ENCODE peak calls at places on chromosome 7, in six cellular contexts. One of them, this sample, is unnamed.

GRCh38 chr7:115015619-115016018 is 93.7 kb downstream of the MDFIC start:
- DNase-seq in T-helper 9 cell: no peak
- DNase-seq in stimulated activated CD8-positive, alpha-beta memory T cell treated with anti-CD3 and anti-CD28 coated beads, Interleukin-7, amount 100 ng/mL, for 1 hour: no peak
- DNase-seq in AG10803: peak
- DNase-seq in T-helper 2 cell treated with Interferon-gamma antibody and Interleukin-4, amounts not matched to agents 5 μg/mL and 100 μg/mL, for 36 hours: no peak
- DNase-seq in ELF-1: no peak
- DNase-seq in this sample: no peak

GRCh38 chr7:45219801-45220200 is 62.2 kb downstream of the RAMP3 start:
- DNase-seq in T-helper 9 cell: no peak
- DNase-seq in stimulated activated CD8-positive, alpha-beta memory T cell treated with anti-CD3 and anti-CD28 coated beads, Interleukin-7, amount 100 ng/mL, for 1 hour: no peak
- DNase-seq in AG10803: no peak
- DNase-seq in T-helper 2 cell treated with Interferon-gamma antibody and Interleukin-4, amounts not matched to agents 5 μg/mL and 100 μg/mL, for 36 hours: no peak
- DNase-seq in ELF-1: no peak
- DNase-seq in this sample: no peak

GRCh38 chr7:140685407-140686087 is 11.0 kb upstream of the NDUFB2 start:
- DNase-seq in T-helper 9 cell: no peak
- DNase-seq in stimulated activated CD8-positive, alpha-beta memory T cell treated with anti-CD3 and anti-CD28 coated beads, Interleukin-7, amount 100 ng/mL, for 1 hour: no peak
- DNase-seq in AG10803: no peak
- DNase-seq in T-helper 2 cell treated with Interferon-gamma antibody and Interleukin-4, amounts not matched to agents 5 μg/mL and 100 μg/mL, for 36 hours: no peak
- DNase-seq in ELF-1: no peak
- DNase-seq in this sample: no peak

GRCh38 chr7:108167460-108167859 is 37.3 kb upstream of the LAMB4 start:
- DNase-seq in T-helper 9 cell: no peak
- DNase-seq in stimulated activated CD8-positive, alpha-beta memory T cell treated with anti-CD3 and anti-CD28 coated beads, Interleukin-7, amount 100 ng/mL, for 1 hour: no peak
- DNase-seq in AG10803: peak
- DNase-seq in T-helper 2 cell treated with Interferon-gamma antibody and Interleukin-4, amounts not matched to agents 5 μg/mL and 100 μg/mL, for 36 hours: no peak
- DNase-seq in ELF-1: no peak
- DNase-seq in this sample: no peak

GRCh38 chr7:39700165-39700564 is 76.8 kb downstream of the RALA start:
- DNase-seq in T-helper 9 cell: no peak
- DNase-seq in stimulated activated CD8-positive, alpha-beta memory T cell treated with anti-CD3 and anti-CD28 coated beads, Interleukin-7, amount 100 ng/mL, for 1 hour: no peak
- DNase-seq in AG10803: no peak
- DNase-seq in T-helper 2 cell treated with Interferon-gamma antibody and Interleukin-4, amounts not matched to agents 5 μg/mL and 100 μg/mL, for 36 hours: no peak
- DNase-seq in ELF-1: no peak
- DNase-seq in this sample: no peak

GRCh38 chr7:54615-55014 is 137.8 kb upstream of the FAM20C start:
- DNase-seq in T-helper 9 cell: no peak
- DNase-seq in stimulated activated CD8-positive, alpha-beta memory T cell treated with anti-CD3 and anti-CD28 coated beads, Interleukin-7, amount 100 ng/mL, for 1 hour: no peak
- DNase-seq in AG10803: no peak
- DNase-seq in T-helper 2 cell treated with Interferon-gamma antibody and Interleukin-4, amounts not matched to agents 5 μg/mL and 100 μg/mL, for 36 hours: no peak
- DNase-seq in ELF-1: no peak
- DNase-seq in this sample: no peak

GRCh38 chr7:50502001-50502684 is 52.0 kb upstream of the FIGNL1 start:
- DNase-seq in T-helper 9 cell: no peak
- DNase-seq in stimulated activated CD8-positive, alpha-beta memory T cell treated with anti-CD3 and anti-CD28 coated beads, Interleukin-7, amount 100 ng/mL, for 1 hour: no peak
- DNase-seq in AG10803: peak
- DNase-seq in T-helper 2 cell treated with Interferon-gamma antibody and Interleukin-4, amounts not matched to agents 5 μg/mL and 100 μg/mL, for 36 hours: no peak
- DNase-seq in ELF-1: no peak
- DNase-seq in this sample: no peak

GRCh38 chr7:132109768-132110167 is 466.5 kb downstream of the PLXNA4 start:
- DNase-seq in T-helper 9 cell: no peak
- DNase-seq in stimulated activated CD8-positive, alpha-beta memory T cell treated with anti-CD3 and anti-CD28 coated beads, Interleukin-7, amount 100 ng/mL, for 1 hour: no peak
- DNase-seq in AG10803: no peak
- DNase-seq in T-helper 2 cell treated with Interferon-gamma antibody and Interleukin-4, amounts not matched to agents 5 μg/mL and 100 μg/mL, for 36 hours: no peak
- DNase-seq in ELF-1: no peak
- DNase-seq in this sample: no peak

GRCh38 chr7:92177362-92177761 is 1.6 kb downstream of the LRRD1 start:
- DNase-seq in T-helper 9 cell: no peak
- DNase-seq in stimulated activated CD8-positive, alpha-beta memory T cell treated with anti-CD3 and anti-CD28 coated beads, Interleukin-7, amount 100 ng/mL, for 1 hour: no peak
- DNase-seq in AG10803: peak
- DNase-seq in T-helper 2 cell treated with Interferon-gamma antibody and Interleukin-4, amounts not matched to agents 5 μg/mL and 100 μg/mL, for 36 hours: no peak
- DNase-seq in ELF-1: no peak
- DNase-seq in this sample: no peak

GRCh38 chr7:92691578-92691977 is 101.4 kb upstream of the FAM133B start:
- DNase-seq in T-helper 9 cell: no peak
- DNase-seq in stimulated activated CD8-positive, alpha-beta memory T cell treated with anti-CD3 and anti-CD28 coated beads, Interleukin-7, amount 100 ng/mL, for 1 hour: no peak
- DNase-seq in AG10803: peak
- DNase-seq in T-helper 2 cell treated with Interferon-gamma antibody and Interleukin-4, amounts not matched to agents 5 μg/mL and 100 μg/mL, for 36 hours: no peak
- DNase-seq in ELF-1: no peak
- DNase-seq in this sample: no peak

GRCh38 chr7:156026076-156027002 is 214.1 kb upstream of the SHH start:
- DNase-seq in T-helper 9 cell: no peak
- DNase-seq in stimulated activated CD8-positive, alpha-beta memory T cell treated with anti-CD3 and anti-CD28 coated beads, Interleukin-7, amount 100 ng/mL, for 1 hour: no peak
- DNase-seq in AG10803: no peak
- DNase-seq in T-helper 2 cell treated with Interferon-gamma antibody and Interleukin-4, amounts not matched to agents 5 μg/mL and 100 μg/mL, for 36 hours: no peak
- DNase-seq in ELF-1: no peak
- DNase-seq in this sample: no peak

GRCh38 chr7:50505553-50505952 is 55.4 kb upstream of the FIGNL1 start:
- DNase-seq in T-helper 9 cell: no peak
- DNase-seq in stimulated activated CD8-positive, alpha-beta memory T cell treated with anti-CD3 and anti-CD28 coated beads, Interleukin-7, amount 100 ng/mL, for 1 hour: no peak
- DNase-seq in AG10803: no peak
- DNase-seq in T-helper 2 cell treated with Interferon-gamma antibody and Interleukin-4, amounts not matched to agents 5 μg/mL and 100 μg/mL, for 36 hours: no peak
- DNase-seq in ELF-1: no peak
- DNase-seq in this sample: no peak

GRCh38 chr7:151003572-151003971 is 12.8 kb downstream of the NOS3 start:
- DNase-seq in T-helper 9 cell: no peak
- DNase-seq in stimulated activated CD8-positive, alpha-beta memory T cell treated with anti-CD3 and anti-CD28 coated beads, Interleukin-7, amount 100 ng/mL, for 1 hour: no peak
- DNase-seq in AG10803: no peak
- DNase-seq in T-helper 2 cell treated with Interferon-gamma antibody and Interleukin-4, amounts not matched to agents 5 μg/mL and 100 μg/mL, for 36 hours: no peak
- DNase-seq in ELF-1: no peak
- DNase-seq in this sample: no peak

GRCh38 chr7:100532165-100533022 is 6.6 kb upstream of the AGFG2 start:
- DNase-seq in T-helper 9 cell: no peak
- DNase-seq in stimulated activated CD8-positive, alpha-beta memory T cell treated with anti-CD3 and anti-CD28 coated beads, Interleukin-7, amount 100 ng/mL, for 1 hour: no peak
- DNase-seq in AG10803: no peak
- DNase-seq in T-helper 2 cell treated with Interferon-gamma antibody and Interleukin-4, amounts not matched to agents 5 μg/mL and 100 μg/mL, for 36 hours: no peak
- DNase-seq in ELF-1: no peak
- DNase-seq in this sample: no peak

GRCh38 chr7:35869810-35870209 is 69.0 kb downstream of the SEPTIN7 start:
- DNase-seq in T-helper 9 cell: no peak
- DNase-seq in stimulated activated CD8-positive, alpha-beta memory T cell treated with anti-CD3 and anti-CD28 coated beads, Interleukin-7, amount 100 ng/mL, for 1 hour: no peak
- DNase-seq in AG10803: peak
- DNase-seq in T-helper 2 cell treated with Interferon-gamma antibody and Interleukin-4, amounts not matched to agents 5 μg/mL and 100 μg/mL, for 36 hours: no peak
- DNase-seq in ELF-1: no peak
- DNase-seq in this sample: no peak

GRCh38 chr7:4169505-4169904 is 512.6 kb upstream of the FOXK1 start:
- DNase-seq in T-helper 9 cell: no peak
- DNase-seq in stimulated activated CD8-positive, alpha-beta memory T cell treated with anti-CD3 and anti-CD28 coated beads, Interleukin-7, amount 100 ng/mL, for 1 hour: no peak
- DNase-seq in AG10803: no peak
- DNase-seq in T-helper 2 cell treated with Interferon-gamma antibody and Interleukin-4, amounts not matched to agents 5 μg/mL and 100 μg/mL, for 36 hours: no peak
- DNase-seq in ELF-1: no peak
- DNase-seq in this sample: no peak

GRCh38 chr7:127154101-127154500 is 98.6 kb downstream of the GRM8 start:
- DNase-seq in T-helper 9 cell: no peak
- DNase-seq in stimulated activated CD8-positive, alpha-beta memory T cell treated with anti-CD3 and anti-CD28 coated beads, Interleukin-7, amount 100 ng/mL, for 1 hour: no peak
- DNase-seq in AG10803: no peak
- DNase-seq in T-helper 2 cell treated with Interferon-gamma antibody and Interleukin-4, amounts not matched to agents 5 μg/mL and 100 μg/mL, for 36 hours: no peak
- DNase-seq in ELF-1: no peak
- DNase-seq in this sample: no peak

GRCh38 chr7:116582164-116582732 is 57.4 kb downstream of the CAV1 start:
- DNase-seq in T-helper 9 cell: no peak
- DNase-seq in stimulated activated CD8-positive, alpha-beta memory T cell treated with anti-CD3 and anti-CD28 coated beads, Interleukin-7, amount 100 ng/mL, for 1 hour: no peak
- DNase-seq in AG10803: peak
- DNase-seq in T-helper 2 cell treated with Interferon-gamma antibody and Interleukin-4, amounts not matched to agents 5 μg/mL and 100 μg/mL, for 36 hours: no peak
- DNase-seq in ELF-1: no peak
- DNase-seq in this sample: no peak

GRCh38 chr7:29921404-29922010 is 68.1 kb downstream of the SCRN1 start:
- DNase-seq in T-helper 9 cell: no peak
- DNase-seq in stimulated activated CD8-positive, alpha-beta memory T cell treated with anti-CD3 and anti-CD28 coated beads, Interleukin-7, amount 100 ng/mL, for 1 hour: no peak
- DNase-seq in AG10803: peak
- DNase-seq in T-helper 2 cell treated with Interferon-gamma antibody and Interleukin-4, amounts not matched to agents 5 μg/mL and 100 μg/mL, for 36 hours: peak
- DNase-seq in ELF-1: peak
- DNase-seq in this sample: peak

GRCh38 chr7:50467817-50468610 is 17.9 kb upstream of the FIGNL1 start:
- DNase-seq in T-helper 9 cell: peak
- DNase-seq in stimulated activated CD8-positive, alpha-beta memory T cell treated with anti-CD3 and anti-CD28 coated beads, Interleukin-7, amount 100 ng/mL, for 1 hour: peak
- DNase-seq in AG10803: peak
- DNase-seq in T-helper 2 cell treated with Interferon-gamma antibody and Interleukin-4, amounts not matched to agents 5 μg/mL and 100 μg/mL, for 36 hours: peak
- DNase-seq in ELF-1: peak
- DNase-seq in this sample: peak

GRCh38 chr7:36182854-36183604 is 30.0 kb downstream of the EEPD1 start:
- DNase-seq in T-helper 9 cell: no peak
- DNase-seq in stimulated activated CD8-positive, alpha-beta memory T cell treated with anti-CD3 and anti-CD28 coated beads, Interleukin-7, amount 100 ng/mL, for 1 hour: no peak
- DNase-seq in AG10803: no peak
- DNase-seq in T-helper 2 cell treated with Interferon-gamma antibody and Interleukin-4, amounts not matched to agents 5 μg/mL and 100 μg/mL, for 36 hours: no peak
- DNase-seq in ELF-1: no peak
- DNase-seq in this sample: no peak

GRCh38 chr7:368651-369475 is 78.9 kb downstream of the FOXL3 start:
- DNase-seq in T-helper 9 cell: no peak
- DNase-seq in stimulated activated CD8-positive, alpha-beta memory T cell treated with anti-CD3 and anti-CD28 coated beads, Interleukin-7, amount 100 ng/mL, for 1 hour: no peak
- DNase-seq in AG10803: no peak
- DNase-seq in T-helper 2 cell treated with Interferon-gamma antibody and Interleukin-4, amounts not matched to agents 5 μg/mL and 100 μg/mL, for 36 hours: no peak
- DNase-seq in ELF-1: no peak
- DNase-seq in this sample: no peak

GRCh38 chr7:116499168-116500070 is at the start of gene CAV2:
- DNase-seq in T-helper 9 cell: no peak
- DNase-seq in stimulated activated CD8-positive, alpha-beta memory T cell treated with anti-CD3 and anti-CD28 coated beads, Interleukin-7, amount 100 ng/mL, for 1 hour: no peak
- DNase-seq in AG10803: peak
- DNase-seq in T-helper 2 cell treated with Interferon-gamma antibody and Interleukin-4, amounts not matched to agents 5 μg/mL and 100 μg/mL, for 36 hours: no peak
- DNase-seq in ELF-1: peak
- DNase-seq in this sample: no peak

GRCh38 chr7:139441961-139442360 is 41.5 kb downstream of the KLRG2 start:
- DNase-seq in T-helper 9 cell: no peak
- DNase-seq in stimulated activated CD8-positive, alpha-beta memory T cell treated with anti-CD3 and anti-CD28 coated beads, Interleukin-7, amount 100 ng/mL, for 1 hour: no peak
- DNase-seq in AG10803: no peak
- DNase-seq in T-helper 2 cell treated with Interferon-gamma antibody and Interleukin-4, amounts not matched to agents 5 μg/mL and 100 μg/mL, for 36 hours: no peak
- DNase-seq in ELF-1: no peak
- DNase-seq in this sample: no peak

GRCh38 chr7:27593226-27593625 is 69.5 kb downstream of the HIBADH start:
- DNase-seq in T-helper 9 cell: no peak
- DNase-seq in stimulated activated CD8-positive, alpha-beta memory T cell treated with anti-CD3 and anti-CD28 coated beads, Interleukin-7, amount 100 ng/mL, for 1 hour: no peak
- DNase-seq in AG10803: no peak
- DNase-seq in T-helper 2 cell treated with Interferon-gamma antibody and Interleukin-4, amounts not matched to agents 5 μg/mL and 100 μg/mL, for 36 hours: no peak
- DNase-seq in ELF-1: no peak
- DNase-seq in this sample: no peak

GRCh38 chr7:4123823-4124222 is 558.3 kb upstream of the FOXK1 start:
- DNase-seq in T-helper 9 cell: no peak
- DNase-seq in stimulated activated CD8-positive, alpha-beta memory T cell treated with anti-CD3 and anti-CD28 coated beads, Interleukin-7, amount 100 ng/mL, for 1 hour: no peak
- DNase-seq in AG10803: no peak
- DNase-seq in T-helper 2 cell treated with Interferon-gamma antibody and Interleukin-4, amounts not matched to agents 5 μg/mL and 100 μg/mL, for 36 hours: no peak
- DNase-seq in ELF-1: no peak
- DNase-seq in this sample: no peak

GRCh38 chr7:94509264-94509878 is at the start of gene CASD1:
- DNase-seq in T-helper 9 cell: peak
- DNase-seq in stimulated activated CD8-positive, alpha-beta memory T cell treated with anti-CD3 and anti-CD28 coated beads, Interleukin-7, amount 100 ng/mL, for 1 hour: peak
- DNase-seq in AG10803: peak
- DNase-seq in T-helper 2 cell treated with Interferon-gamma antibody and Interleukin-4, amounts not matched to agents 5 μg/mL and 100 μg/mL, for 36 hours: peak
- DNase-seq in ELF-1: peak
- DNase-seq in this sample: peak

GRCh38 chr7:100008525-100008924 is 6.9 kb upstream of the ZKSCAN1 start:
- DNase-seq in T-helper 9 cell: no peak
- DNase-seq in stimulated activated CD8-positive, alpha-beta memory T cell treated with anti-CD3 and anti-CD28 coated beads, Interleukin-7, amount 100 ng/mL, for 1 hour: no peak
- DNase-seq in AG10803: no peak
- DNase-seq in T-helper 2 cell treated with Interferon-gamma antibody and Interleukin-4, amounts not matched to agents 5 μg/mL and 100 μg/mL, for 36 hours: no peak
- DNase-seq in ELF-1: peak
- DNase-seq in this sample: no peak

GRCh38 chr7:45718464-45719330 is 144.5 kb downstream of the ADCY1 start:
- DNase-seq in T-helper 9 cell: no peak
- DNase-seq in stimulated activated CD8-positive, alpha-beta memory T cell treated with anti-CD3 and anti-CD28 coated beads, Interleukin-7, amount 100 ng/mL, for 1 hour: no peak
- DNase-seq in AG10803: peak
- DNase-seq in T-helper 2 cell treated with Interferon-gamma antibody and Interleukin-4, amounts not matched to agents 5 μg/mL and 100 μg/mL, for 36 hours: no peak
- DNase-seq in ELF-1: no peak
- DNase-seq in this sample: no peak

GRCh38 chr7:50959560-50959959 is 176.9 kb upstream of the GRB10 start:
- DNase-seq in T-helper 9 cell: no peak
- DNase-seq in stimulated activated CD8-positive, alpha-beta memory T cell treated with anti-CD3 and anti-CD28 coated beads, Interleukin-7, amount 100 ng/mL, for 1 hour: no peak
- DNase-seq in AG10803: no peak
- DNase-seq in T-helper 2 cell treated with Interferon-gamma antibody and Interleukin-4, amounts not matched to agents 5 μg/mL and 100 μg/mL, for 36 hours: no peak
- DNase-seq in ELF-1: no peak
- DNase-seq in this sample: no peak

GRCh38 chr7:4748267-4748666 is 27.2 kb upstream of the AP5Z1 start:
- DNase-seq in T-helper 9 cell: no peak
- DNase-seq in stimulated activated CD8-positive, alpha-beta memory T cell treated with anti-CD3 and anti-CD28 coated beads, Interleukin-7, amount 100 ng/mL, for 1 hour: no peak
- DNase-seq in AG10803: no peak
- DNase-seq in T-helper 2 cell treated with Interferon-gamma antibody and Interleukin-4, amounts not matched to agents 5 μg/mL and 100 μg/mL, for 36 hours: no peak
- DNase-seq in ELF-1: no peak
- DNase-seq in this sample: no peak

GRCh38 chr7:4255336-4255735 is 426.8 kb upstream of the FOXK1 start:
- DNase-seq in T-helper 9 cell: no peak
- DNase-seq in stimulated activated CD8-positive, alpha-beta memory T cell treated with anti-CD3 and anti-CD28 coated beads, Interleukin-7, amount 100 ng/mL, for 1 hour: no peak
- DNase-seq in AG10803: no peak
- DNase-seq in T-helper 2 cell treated with Interferon-gamma antibody and Interleukin-4, amounts not matched to agents 5 μg/mL and 100 μg/mL, for 36 hours: no peak
- DNase-seq in ELF-1: no peak
- DNase-seq in this sample: no peak

GRCh38 chr7:7970620-7971307 is 2.2 kb downstream of the GLCCI1 start:
- DNase-seq in T-helper 9 cell: no peak
- DNase-seq in stimulated activated CD8-positive, alpha-beta memory T cell treated with anti-CD3 and anti-CD28 coated beads, Interleukin-7, amount 100 ng/mL, for 1 hour: no peak
- DNase-seq in AG10803: no peak
- DNase-seq in T-helper 2 cell treated with Interferon-gamma antibody and Interleukin-4, amounts not matched to agents 5 μg/mL and 100 μg/mL, for 36 hours: no peak
- DNase-seq in ELF-1: no peak
- DNase-seq in this sample: no peak